ENCODE peak calls at places on chromosome 13, in seven cellular contexts. S is H9; G is GM03348; W is glutamatergic neuron; H is stimulated activated CD8-positive, alpha-beta memory T cell treated with anti-CD3 and anti-CD28 coated beads, Interleukin-4, amount 100 ng/mL, for 1 hour; M is Daoy; T is fibroblast of the aortic adventitia. F is an unnamed sample.
A peak's percentile ranks its signal among the peaks of the same experiment; 100 is the strongest.

GRCh38 chr13:26480246-26480855 is 77.1 kb upstream of the WASF3 start:
- DNase-seq in G (peak; percentile 61), T (peak; percentile 64), S (no peak), M (no peak), H (no peak), W (no peak), F (no peak)

GRCh38 chr13:75870397-75870801 is 234.3 kb downstream of the LMO7 start:
- DNase-seq in S (no peak), H (no peak), G (peak; percentile 59), T (peak; percentile 59), W (no peak), M (peak; percentile 5), F (peak; percentile 39)

GRCh38 chr13:75372517-75372916 is 109.5 kb downstream of the TBC1D4 start:
- DNase-seq in M (no peak), W (no peak), T (peak; percentile 78), H (no peak), G (peak; percentile 58), S (no peak), F (peak; percentile 60)

GRCh38 chr13:76991796-76992547 is at the start of gene CLN5:
- DNase-seq in W (peak; percentile 91), M (peak; percentile 92), G (peak; percentile 98), S (peak; percentile 95), H (peak; percentile 78), T (peak; percentile 88), F (peak; percentile 94)

GRCh38 chr13:98977568-98978270 is at the start of gene DOCK9:
- DNase-seq in T (peak; percentile 71), H (no peak), W (no peak), S (peak; percentile 63), M (peak; percentile 72), G (peak; percentile 76), F (no peak)

GRCh38 chr13:110415669-110416068 is 108.6 kb downstream of the COL4A2 start:
- DNase-seq in W (no peak), M (peak; percentile 58), H (no peak), S (peak; percentile 61), T (no peak), G (no peak), F (no peak)

GRCh38 chr13:72061613-72062012 is 194.6 kb upstream of the DACH1 start:
- DNase-seq in H (no peak), G (no peak), M (no peak), W (no peak), T (no peak), S (no peak), F (no peak)

GRCh38 chr13:106034201-106034600 is 501.3 kb downstream of the EFNB2 start:
- DNase-seq in M (peak; percentile 69), H (no peak), G (no peak), W (no peak), S (no peak), T (peak; percentile 67), F (no peak)

GRCh38 chr13:79548886-79549285 is 67.9 kb downstream of the NDFIP2 start:
- DNase-seq in H (no peak), W (no peak), M (no peak), T (peak; percentile 49), S (no peak), G (no peak), F (peak; percentile 24)

GRCh38 chr13:35923347-35923746 is 207.8 kb downstream of the DCLK1 start:
- DNase-seq in S (no peak), H (no peak), T (peak; percentile 55), G (peak; percentile 64), M (peak; percentile 94), W (no peak), F (peak; percentile 95)

GRCh38 chr13:28650284-28650683 is 8.6 kb upstream of the POMP start:
- DNase-seq in S (no peak), W (no peak), G (no peak), T (peak; percentile 31), H (no peak), M (no peak), F (no peak)

GRCh38 chr13:109494955-109495354 is 291.4 kb downstream of the IRS2 start:
- DNase-seq in T (peak; percentile 9), H (no peak), M (peak; percentile 33), G (peak; percentile 75), S (no peak), W (no peak), F (peak; percentile 85)

GRCh38 chr13:109595466-109595865 is 190.9 kb downstream of the IRS2 start:
- DNase-seq in W (no peak), T (no peak), M (no peak), G (peak; percentile 74), H (no peak), S (no peak), F (no peak)

GRCh38 chr13:33918199-33918932 is 100.4 kb downstream of the RFC3 start:
- DNase-seq in M (peak; percentile 70), H (no peak), G (peak; percentile 74), S (no peak), W (no peak), T (peak; percentile 85), F (peak; percentile 45)

GRCh38 chr13:99041788-99042187 is 63.9 kb upstream of the DOCK9 start:
- DNase-seq in S (no peak), W (no peak), T (no peak), G (no peak), M (no peak), H (no peak), F (no peak)

GRCh38 chr13:21117104-21117809 is 55.9 kb upstream of the LATS2 start:
- DNase-seq in M (no peak), W (no peak), H (no peak), G (no peak), T (no peak), S (no peak), F (no peak)

GRCh38 chr13:78160793-78161192 is 242.2 kb upstream of the EDNRB start:
- DNase-seq in G (peak; percentile 51), H (no peak), W (no peak), M (peak; percentile 21), T (peak; percentile 58), S (no peak), F (no peak)

GRCh38 chr13:90719452-90719851 is 628.0 kb upstream of the MIR17HG start:
- DNase-seq in S (no peak), W (no peak), G (no peak), T (no peak), H (no peak), M (no peak), F (no peak)

GRCh38 chr13:114146173-114146572 is 13.8 kb upstream of the RASA3 start:
- DNase-seq in W (no peak), M (no peak), G (no peak), H (no peak), S (no peak), T (no peak), F (no peak)

GRCh38 chr13:94298346-94298745 is 181.1 kb downstream of the DCT start:
- DNase-seq in G (no peak), S (no peak), H (no peak), T (no peak), M (no peak), W (no peak), F (no peak)

GRCh38 chr13:109605846-109606245 is 180.5 kb downstream of the IRS2 start:
- DNase-seq in G (no peak), H (no peak), W (no peak), S (no peak), M (no peak), T (no peak), F (no peak)

GRCh38 chr13:113359556-113359955 is 4.4 kb downstream of the GRTP1 start:
- DNase-seq in S (no peak), G (no peak), M (no peak), T (no peak), H (no peak), W (no peak), F (no peak)

GRCh38 chr13:67148219-67148583 is 81.9 kb downstream of the PCDH9 start:
- DNase-seq in S (no peak), W (no peak), T (peak; percentile 41), H (no peak), M (no peak), G (peak; percentile 27), F (no peak)

GRCh38 chr13:114057131-114058050 is 75.0 kb downstream of the RASA3 start:
- DNase-seq in T (no peak), W (no peak), M (no peak), G (no peak), H (no peak), S (no peak), F (no peak)

F was measured in A673.